ENCODE peak calls at places on chromosomes 5 and 9, in eight cellular contexts. I is adipocyte; H is GM19239; K is NCI-H524; X is ELR; D is activated gamma-delta T cell treated with Interleukin-2 at 50 U/mL for 16 hours; T is activated naive CD4-positive, alpha-beta T cell treated with Interleukin-2 at 50 U/mL for 16 hours; Y is MV-4-11. U is an unnamed sample.

GRCh38 chr9:88742483-88742882 is 207.5 kb downstream of the NXNL2 start:
- DNase-seq in I (peak), H (no peak), K (no peak), X (peak), D (no peak), T (no peak), Y (no peak), U (peak)

GRCh38 chr5:128566170-128566569 is 28.1 kb upstream of the FBN2 start:
- DNase-seq in I (no peak), H (no peak), K (no peak), X (no peak), D (no peak), T (no peak), Y (no peak), U (no peak)

GRCh38 chr9:108254236-108254635 is 601.5 kb downstream of the ACTL7B start:
- DNase-seq in I (peak), H (no peak), K (no peak), X (no peak), D (no peak), T (no peak), Y (no peak), U (no peak)

GRCh38 chr9:115524467-115525059 is 406.6 kb upstream of the TNC start:
- DNase-seq in I (peak), H (peak), K (peak), X (peak), D (no peak), T (no peak), Y (peak), U (peak)

GRCh38 chr9:120353501-120353900 is 226.5 kb downstream of the CDK5RAP2 start:
- DNase-seq in I (peak), H (no peak), K (no peak), X (no peak), D (no peak), T (no peak), Y (no peak), U (no peak)

GRCh38 chr5:72325566-72326297 is 5.6 kb downstream of the PTCD2 start:
- DNase-seq in I (peak), H (no peak), K (no peak), X (peak), D (no peak), T (no peak), Y (no peak), U (peak)

GRCh38 chr9:112780637-112781036 is 30.1 kb downstream of the SNX30 start:
- DNase-seq in I (no peak), H (no peak), K (peak), X (peak), D (no peak), T (no peak), Y (no peak), U (no peak)

GRCh38 chr9:121725008-121725795 is 73.8 kb downstream of the DAB2IP start:
- DNase-seq in I (peak), H (no peak), K (no peak), X (peak), D (no peak), T (no peak), Y (no peak), U (peak)

GRCh38 chr9:100595391-100596199 is 17.7 kb downstream of the CAVIN4 start:
- DNase-seq in I (peak), H (peak), K (peak), X (peak), D (no peak), T (no peak), Y (peak), U (peak)

GRCh38 chr5:39376293-39376714 is 12.0 kb upstream of the C9 start:
- DNase-seq in I (peak), H (peak), K (peak), X (peak), D (peak), T (peak), Y (peak), U (peak)

GRCh38 chr9:131869312-131869711 is 129.4 kb upstream of the RAPGEF1 start:
- DNase-seq in I (no peak), H (no peak), K (no peak), X (no peak), D (no peak), T (no peak), Y (no peak), U (no peak)

GRCh38 chr9:109972026-109973005 is 192.3 kb downstream of the PALM2AKAP2 start:
- DNase-seq in I (no peak), H (peak), K (no peak), X (no peak), D (no peak), T (no peak), Y (peak), U (no peak)

GRCh38 chr9:83535736-83536135 is 2.5 kb downstream of the FRMD3 start:
- DNase-seq in I (no peak), H (no peak), K (no peak), X (no peak), D (no peak), T (no peak), Y (no peak), U (no peak)

GRCh38 chr5:31470608-31471007 is 61.3 kb downstream of the DROSHA start:
- DNase-seq in I (no peak), H (no peak), K (no peak), X (peak), D (no peak), T (no peak), Y (peak), U (no peak)

U was measured in mammary epithelial cell.